ENCODE peak calls at places on chromosomes 16 and 17, in nine cellular contexts. P, L, Q, M, S, W, C, A and R are unnamed samples.

GRCh38 chr16:89401641-89402445 is 88.5 kb downstream of the ANKRD11 start:
- DNase-seq in C (no peak), L (no peak), W (no peak), P (no peak), M (no peak), Q (no peak), A (no peak), S (no peak), R (no peak)

GRCh38 chr16:73565263-73565662 is 517.3 kb upstream of the ZFHX3 start:
- DNase-seq in S (no peak), M (no peak), P (no peak), W (no peak), C (peak), L (peak), Q (no peak), A (no peak), R (peak)

GRCh38 chr17:77042688-77043330 is 98.0 kb upstream of the SEC14L1 start:
- DNase-seq in C (no peak), L (no peak), M (no peak), Q (no peak), A (no peak), S (no peak), P (no peak), W (no peak), R (no peak)

GRCh38 chr17:36089888-36090836 is at the start of gene CCL3:
- DNase-seq in A (no peak), P (no peak), C (no peak), S (peak), M (no peak), Q (no peak), W (no peak), L (peak), R (no peak)

GRCh38 chr17:67260051-67260987 is 15.3 kb upstream of the HELZ start:
- DNase-seq in A (no peak), P (no peak), L (peak), W (peak), C (peak), S (no peak), Q (no peak), M (peak), R (no peak)

GRCh38 chr16:58474296-58474695 is 25.6 kb upstream of the NDRG4 start:
- DNase-seq in L (no peak), P (peak), W (no peak), Q (no peak), S (no peak), M (no peak), A (no peak), C (no peak), R (no peak)

GRCh38 chr16:53745753-53746258 is 41.9 kb downstream of the FTO start:
- DNase-seq in P (no peak), S (no peak), M (no peak), W (peak), L (no peak), Q (no peak), A (no peak), C (peak), R (no peak)

GRCh38 chr17:45248132-45248936 is 13.6 kb downstream of the SPATA32 start:
- DNase-seq in P (peak), A (peak), W (no peak), Q (no peak), C (peak), L (peak), S (peak), M (peak), R (peak)

GRCh38 chr16:1188781-1189189 is 35.9 kb downstream of the CACNA1H start:
- DNase-seq in W (no peak), Q (no peak), S (peak), M (peak), C (peak), A (no peak), L (peak), P (peak), R (no peak)

GRCh38 chr16:56682703-56683397 is 580 bp downstream of the MT1X start:
- DNase-seq in M (no peak), P (peak), C (no peak), A (no peak), L (peak), Q (no peak), W (no peak), S (no peak), R (no peak)

GRCh38 chr17:72264682-72265405 is 144.0 kb downstream of the SOX9 start:
- DNase-seq in M (no peak), A (no peak), S (no peak), L (no peak), Q (no peak), C (no peak), W (no peak), P (no peak), R (no peak)